ENCODE peak calls at places on chromosomes 2 and 18, in seven cellular contexts. One of them, this sample, is unnamed.

GRCh38 chr2:215832791-215833190 is 180.6 kb downstream of the MREG start:
- DNase-seq in H1: no peak
- DNase-seq in HepG2: peak; percentile 39
- DNase-seq in HCT116: no peak
- DNase-seq in GM12878: no peak
- DNase-seq in K562: no peak
- DNase-seq in SK-N-SH: no peak
- DNase-seq in this sample: no peak

GRCh38 chr2:8797682-8798081 is 39.7 kb downstream of the KIDINS220 start:
- DNase-seq in HCT116: no peak
- DNase-seq in HepG2: no peak
- DNase-seq in K562: no peak
- DNase-seq in H1: no peak
- DNase-seq in GM12878: no peak
- DNase-seq in SK-N-SH: no peak
- DNase-seq in this sample: no peak

GRCh38 chr2:193461431-193461946 is 1266.8 kb upstream of the TMEFF2 start:
- DNase-seq in HepG2: no peak
- DNase-seq in SK-N-SH: no peak
- DNase-seq in GM12878: no peak
- DNase-seq in K562: no peak
- DNase-seq in H1: no peak
- DNase-seq in HCT116: no peak
- DNase-seq in this sample: no peak

GRCh38 chr2:55282110-55282917 is 13.3 kb upstream of the MTIF2 start:
- DNase-seq in H1: peak; percentile 87
- DNase-seq in K562: peak; percentile 91
- DNase-seq in GM12878: peak; percentile 56
- DNase-seq in SK-N-SH: peak; percentile 73
- DNase-seq in HCT116: peak; percentile 19
- DNase-seq in HepG2: peak; percentile 79
- DNase-seq in this sample: peak; percentile 21

GRCh38 chr2:53558867-53559266 is 208.7 kb upstream of the CHAC2 start:
- DNase-seq in K562: no peak
- DNase-seq in H1: no peak
- DNase-seq in SK-N-SH: no peak
- DNase-seq in HCT116: no peak
- DNase-seq in HepG2: no peak
- DNase-seq in GM12878: no peak
- DNase-seq in this sample: no peak

GRCh38 chr2:36965751-36966369 is 476 bp downstream of the STRN start:
- DNase-seq in HCT116: no peak
- DNase-seq in K562: peak; percentile 61
- DNase-seq in H1: peak; percentile 83
- DNase-seq in SK-N-SH: peak; percentile 88
- DNase-seq in HepG2: no peak
- DNase-seq in GM12878: no peak
- DNase-seq in this sample: peak; percentile 23

GRCh38 chr2:63993871-63994270 is 25.4 kb downstream of the VPS54 start:
- DNase-seq in GM12878: no peak
- DNase-seq in H1: no peak
- DNase-seq in SK-N-SH: no peak
- DNase-seq in HCT116: no peak
- DNase-seq in HepG2: no peak
- DNase-seq in K562: no peak
- DNase-seq in this sample: no peak

GRCh38 chr2:105790467-105791118 is 45.9 kb downstream of the NCK2 start:
- DNase-seq in H1: no peak
- DNase-seq in HepG2: no peak
- DNase-seq in K562: no peak
- DNase-seq in GM12878: no peak
- DNase-seq in SK-N-SH: no peak
- DNase-seq in HCT116: no peak
- DNase-seq in this sample: no peak

GRCh38 chr2:70985283-70985688 is 6.9 kb downstream of the ANKRD53 start:
- DNase-seq in SK-N-SH: no peak
- DNase-seq in K562: no peak
- DNase-seq in GM12878: no peak
- DNase-seq in HepG2: no peak
- DNase-seq in HCT116: no peak
- DNase-seq in H1: no peak
- DNase-seq in this sample: no peak

GRCh38 chr2:105615352-105615751 is 129.4 kb upstream of the NCK2 start:
- DNase-seq in GM12878: no peak
- DNase-seq in K562: no peak
- DNase-seq in H1: no peak
- DNase-seq in SK-N-SH: no peak
- DNase-seq in HCT116: no peak
- DNase-seq in HepG2: no peak
- DNase-seq in this sample: no peak

GRCh38 chr2:59888015-59888414 is 665.4 kb downstream of the BCL11A start:
- DNase-seq in K562: no peak
- DNase-seq in SK-N-SH: no peak
- DNase-seq in HepG2: no peak
- DNase-seq in HCT116: no peak
- DNase-seq in GM12878: peak; percentile 15
- DNase-seq in H1: no peak
- DNase-seq in this sample: no peak

GRCh38 chr18:22253676-22254075 is 84.3 kb downstream of the GATA6 start:
- DNase-seq in HCT116: no peak
- DNase-seq in H1: no peak
- DNase-seq in SK-N-SH: no peak
- DNase-seq in GM12878: no peak
- DNase-seq in HepG2: no peak
- DNase-seq in K562: no peak
- DNase-seq in this sample: no peak

GRCh38 chr2:223649941-223650530 is 47.9 kb upstream of the SCG2 start:
- DNase-seq in HCT116: no peak
- DNase-seq in SK-N-SH: no peak
- DNase-seq in H1: no peak
- DNase-seq in GM12878: no peak
- DNase-seq in HepG2: no peak
- DNase-seq in K562: no peak
- DNase-seq in this sample: no peak

GRCh38 chr2:174593574-174594203 is 3.9 kb downstream of the WIPF1 start:
- DNase-seq in HepG2: no peak
- DNase-seq in GM12878: peak; percentile 90
- DNase-seq in K562: peak; percentile 32
- DNase-seq in SK-N-SH: no peak
- DNase-seq in HCT116: no peak
- DNase-seq in H1: no peak
- DNase-seq in this sample: no peak

GRCh38 chr2:14240868-14241267 is 391.6 kb upstream of the LRATD1 start:
- DNase-seq in SK-N-SH: no peak
- DNase-seq in HCT116: no peak
- DNase-seq in H1: no peak
- DNase-seq in K562: no peak
- DNase-seq in HepG2: no peak
- DNase-seq in GM12878: no peak
- DNase-seq in this sample: no peak

GRCh38 chr2:19435815-19436214 is 77.4 kb upstream of the OSR1 start:
- DNase-seq in GM12878: no peak
- DNase-seq in H1: no peak
- DNase-seq in HepG2: no peak
- DNase-seq in K562: no peak
- DNase-seq in HCT116: no peak
- DNase-seq in SK-N-SH: peak; percentile 33
- DNase-seq in this sample: no peak

GRCh38 chr18:33745396-33745795 is 167.4 kb downstream of the ASXL3 start:
- DNase-seq in K562: no peak
- DNase-seq in H1: no peak
- DNase-seq in SK-N-SH: no peak
- DNase-seq in GM12878: no peak
- DNase-seq in HepG2: no peak
- DNase-seq in HCT116: no peak
- DNase-seq in this sample: no peak

GRCh38 chr2:182642328-182642727 is 73.7 kb upstream of the DNAJC10 start:
- DNase-seq in SK-N-SH: peak; percentile 41
- DNase-seq in HCT116: peak; percentile 63
- DNase-seq in HepG2: peak; percentile 11
- DNase-seq in GM12878: peak; percentile 27
- DNase-seq in H1: peak; percentile 61
- DNase-seq in K562: peak; percentile 50
- DNase-seq in this sample: peak; percentile 73

GRCh38 chr2:233297076-233297475 is 10.5 kb upstream of the SAG start:
- DNase-seq in SK-N-SH: no peak
- DNase-seq in GM12878: no peak
- DNase-seq in HepG2: no peak
- DNase-seq in HCT116: no peak
- DNase-seq in H1: no peak
- DNase-seq in K562: no peak
- DNase-seq in this sample: no peak

GRCh38 chr2:218888341-218888740 is 7.7 kb downstream of the WNT10A start:
- DNase-seq in HepG2: no peak
- DNase-seq in H1: no peak
- DNase-seq in SK-N-SH: no peak
- DNase-seq in HCT116: no peak
- DNase-seq in K562: no peak
- DNase-seq in GM12878: no peak
- DNase-seq in this sample: no peak

GRCh38 chr2:101566632-101567228 is 91.8 kb upstream of the RFX8 start:
- DNase-seq in HCT116: no peak
- DNase-seq in GM12878: no peak
- DNase-seq in HepG2: peak; percentile 100
- DNase-seq in H1: no peak
- DNase-seq in SK-N-SH: no peak
- DNase-seq in K562: no peak
- DNase-seq in this sample: peak; percentile 11

GRCh38 chr2:86622409-86622877 is 1.2 kb downstream of the RNF103 start:
- DNase-seq in GM12878: no peak
- DNase-seq in SK-N-SH: peak; percentile 38
- DNase-seq in HCT116: no peak
- DNase-seq in HepG2: no peak
- DNase-seq in H1: peak; percentile 51
- DNase-seq in K562: peak; percentile 30
- DNase-seq in this sample: no peak

GRCh38 chr2:145043399-145043834 is 523.5 kb upstream of the ZEB2 start:
- DNase-seq in GM12878: no peak
- DNase-seq in HepG2: no peak
- DNase-seq in SK-N-SH: peak; percentile 2
- DNase-seq in H1: no peak
- DNase-seq in K562: peak; percentile 8
- DNase-seq in HCT116: no peak
- DNase-seq in this sample: no peak

GRCh38 chr2:71785550-71785951 is 332.2 kb downstream of the DYSF start:
- DNase-seq in HCT116: no peak
- DNase-seq in K562: no peak
- DNase-seq in HepG2: no peak
- DNase-seq in GM12878: no peak
- DNase-seq in SK-N-SH: peak; percentile 10
- DNase-seq in H1: peak; percentile 42
- DNase-seq in this sample: no peak

GRCh38 chr2:169828141-169828811 is 1.0 kb downstream of the UBR3 start:
- DNase-seq in GM12878: peak; percentile 12
- DNase-seq in SK-N-SH: peak; percentile 76
- DNase-seq in HepG2: peak; percentile 62
- DNase-seq in HCT116: no peak
- DNase-seq in K562: peak; percentile 88
- DNase-seq in H1: no peak
- DNase-seq in this sample: peak; percentile 71
- TF ChIP-seq JUND in GM12878: no peak
- TF ChIP-seq JUND in SK-N-SH: no peak
- TF ChIP-seq JUND in HepG2: no peak
- TF ChIP-seq JUND in HCT116: no peak
- TF ChIP-seq JUND in K562: no peak
- TF ChIP-seq JUND in H1: no peak
- TF ChIP-seq JUND in this sample: no peak

GRCh38 chr2:191083546-191083945 is 67.2 kb downstream of the STAT4 start:
- DNase-seq in K562: no peak
- DNase-seq in SK-N-SH: no peak
- DNase-seq in H1: no peak
- DNase-seq in GM12878: no peak
- DNase-seq in HCT116: no peak
- DNase-seq in HepG2: no peak
- DNase-seq in this sample: no peak
- TF ChIP-seq JUND in K562: no peak
- TF ChIP-seq JUND in SK-N-SH: no peak
- TF ChIP-seq JUND in H1: no peak
- TF ChIP-seq JUND in GM12878: no peak
- TF ChIP-seq JUND in HCT116: no peak
- TF ChIP-seq JUND in HepG2: no peak
- TF ChIP-seq JUND in this sample: no peak

DNA sequence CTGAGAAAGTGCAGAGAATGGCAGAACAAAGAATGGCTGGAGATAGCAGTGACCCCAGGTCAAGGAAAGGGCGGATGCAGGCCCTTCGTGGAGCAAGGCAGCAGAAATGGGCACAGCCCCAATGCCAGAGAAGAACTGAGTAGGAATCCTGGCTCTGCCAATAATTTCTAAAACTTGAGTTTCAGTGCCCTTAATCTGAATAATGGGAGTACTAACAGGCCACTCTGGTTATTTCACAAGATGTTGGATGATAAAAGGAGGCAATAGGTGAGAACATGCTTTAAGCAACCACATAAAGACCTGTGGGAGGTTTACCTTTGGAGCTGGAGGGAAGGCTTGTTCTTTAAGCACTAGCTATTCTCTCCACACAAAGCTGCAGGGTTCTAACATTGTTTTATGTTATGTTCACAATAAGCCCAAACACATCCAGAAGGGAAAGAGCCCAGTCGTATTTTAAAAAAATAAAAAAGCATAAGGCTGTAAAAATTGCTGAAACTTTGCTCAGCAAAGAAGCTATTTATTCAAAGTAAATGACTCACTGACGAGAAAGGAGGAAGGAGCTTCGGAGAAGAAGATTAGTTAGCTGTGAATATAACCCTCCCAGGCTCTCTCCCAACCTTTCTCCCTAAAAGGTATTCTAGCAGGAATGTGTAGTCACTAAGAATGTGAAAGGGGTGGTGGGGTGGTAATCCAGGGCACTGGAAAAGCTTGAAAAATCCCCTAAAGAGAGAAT is 470.2 kb downstream of the TXNL1 start:
- DNase-seq in K562: no peak
- DNase-seq in HepG2: no peak
- DNase-seq in HCT116: no peak
- DNase-seq in SK-N-SH: no peak
- DNase-seq in H1: no peak
- DNase-seq in GM12878: no peak
- DNase-seq in this sample: no peak
- TF ChIP-seq JUND in K562: no peak
- TF ChIP-seq JUND in HepG2: no peak
- TF ChIP-seq JUND in HCT116: no peak
- TF ChIP-seq JUND in SK-N-SH: no peak
- TF ChIP-seq JUND in H1: peak; percentile 5
- TF ChIP-seq JUND in GM12878: no peak
- TF ChIP-seq JUND in this sample: no peak

GRCh38 chr2:124822516-124822915 is 797.4 kb downstream of the CNTNAP5 start:
- DNase-seq in HCT116: no peak
- DNase-seq in HepG2: no peak
- DNase-seq in K562: no peak
- DNase-seq in SK-N-SH: no peak
- DNase-seq in GM12878: no peak
- DNase-seq in H1: no peak
- DNase-seq in this sample: no peak

DNA sequence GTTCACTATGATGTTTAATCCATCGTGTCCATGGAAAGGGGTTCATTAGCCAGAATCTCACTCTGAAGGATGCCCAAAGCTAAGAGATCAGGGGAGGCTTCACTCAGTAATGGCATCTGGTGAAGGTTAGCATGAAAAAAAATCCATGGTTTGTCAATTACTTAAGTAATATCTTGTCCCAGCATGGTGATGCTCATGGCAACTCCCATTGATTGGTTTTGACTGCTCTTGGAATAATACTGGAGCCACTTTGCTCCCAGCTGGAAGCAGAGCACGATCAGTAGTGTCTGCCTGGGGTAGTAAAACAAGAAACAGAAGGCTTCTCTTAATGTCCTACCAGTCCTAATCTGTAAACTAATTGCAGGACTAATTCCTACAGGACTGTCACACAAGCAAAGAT is 799.4 kb downstream of the CNTNAP5 start:
- DNase-seq in H1: no peak
- DNase-seq in HepG2: no peak
- DNase-seq in HCT116: no peak
- DNase-seq in SK-N-SH: no peak
- DNase-seq in K562: no peak
- DNase-seq in GM12878: no peak
- DNase-seq in this sample: no peak
- TF ChIP-seq JUND in H1: no peak
- TF ChIP-seq JUND in HepG2: no peak
- TF ChIP-seq JUND in HCT116: no peak
- TF ChIP-seq JUND in SK-N-SH: no peak
- TF ChIP-seq JUND in K562: no peak
- TF ChIP-seq JUND in GM12878: no peak
- TF ChIP-seq JUND in this sample: no peak